ENCODE peak calls at places on chromosomes 7 and 10, in ten cellular contexts. Z is heart left ventricle, D is aorta, R is body of pancreas, B is DND-41, A is left ventricle myocardium inferior, J is lower lobe of right lung, U is IMR-90, H is spleen, I is neuronal stem cell. G is an unnamed sample.

GRCh38 chr10:119545310-119545709 is 2.8 kb upstream of the RGS10 start:
- DNase-seq in Z (no peak), D (no peak), R (no peak), B (no peak), A (no peak), J (no peak), U (no peak), H (no peak), I (no peak), G (no peak)

GRCh38 chr7:78279035-78279434 is 480.5 kb downstream of the PHTF2 start:
- DNase-seq in Z (no peak), D (no peak), R (no peak), B (no peak), A (no peak), J (no peak), U (peak; percentile 91), H (no peak), I (no peak), G (peak; percentile 73)

GRCh38 chr10:99975942-99976809 is 33.6 kb downstream of the DNMBP start:
- DNase-seq in Z (no peak), D (no peak), R (no peak), B (no peak), A (no peak), J (no peak), U (peak; percentile 72), H (no peak), I (no peak), G (peak; percentile 90)

GRCh38 chr7:77569514-77570232 is 32.6 kb downstream of the PTPN12 start:
- DNase-seq in Z (no peak), D (no peak), R (no peak), B (no peak), A (no peak), J (no peak), U (peak; percentile 44), H (no peak), I (no peak), G (no peak)

GRCh38 chr10:72173635-72174296 is 42.0 kb upstream of the ANAPC16 start:
- DNase-seq in Z (no peak), D (no peak), R (no peak), B (no peak), A (no peak), J (no peak), U (peak; percentile 13), H (no peak), I (no peak), G (peak; percentile 55)

GRCh38 chr10:16182688-16183087 is 254.1 kb upstream of the PTER start:
- DNase-seq in Z (no peak), D (no peak), R (no peak), B (no peak), A (no peak), J (no peak), U (no peak), H (no peak), I (no peak), G (peak; percentile 34)

GRCh38 chr7:97019710-97020109 is 4.9 kb downstream of the DLX5 start:
- DNase-seq in Z (no peak), D (no peak), R (no peak), B (no peak), A (no peak), J (no peak), U (no peak), H (no peak), I (peak; percentile 8), G (no peak)

GRCh38 chr10:123007558-123008378 is 827 bp downstream of the IKZF5 start:
- DNase-seq in Z (no peak), D (no peak), R (peak; percentile 48), B (peak; percentile 44), A (no peak), J (peak; percentile 50), U (peak; percentile 62), H (peak; percentile 72), I (peak; percentile 18), G (peak; percentile 84)

GRCh38 chr10:121240011-121240410 is 358.2 kb downstream of the FGFR2 start:
- DNase-seq in Z (no peak), D (no peak), R (no peak), B (no peak), A (no peak), J (peak; percentile 55), U (no peak), H (no peak), I (no peak), G (no peak)

GRCh38 chr7:149887311-149887710 is 13.5 kb downstream of the ATP6V0E2 start:
- DNase-seq in Z (no peak), D (no peak), R (no peak), B (no peak), A (no peak), J (no peak), U (no peak), H (no peak), I (no peak), G (no peak)

GRCh38 chr7:158009886-158010285 is 577.7 kb downstream of the PTPRN2 start:
- DNase-seq in Z (no peak), D (no peak), R (no peak), B (no peak), A (no peak), J (no peak), U (no peak), H (peak; percentile 54), I (no peak), G (no peak)
- H3K9me3 ChIP-seq in Z (no peaks in the 10 kb centered on the region), D (no peaks in the 10 kb centered on the region), R (no peaks in the 10 kb centered on the region), B (no peaks in the 10 kb centered on the region), A (no peaks in the 10 kb centered on the region), J (no peaks in the 10 kb centered on the region), U (peaks cover 44% of the 10 kb centered on the region), H (no peaks in the 10 kb centered on the region), I (no peaks in the 10 kb centered on the region), G (no peaks in the 10 kb centered on the region)

GRCh38 chr10:95413608-95414007 is 122.8 kb upstream of the PDLIM1 start:
- DNase-seq in Z (peak; percentile 42), D (no peak), R (no peak), B (no peak), A (no peak), J (no peak), U (no peak), H (no peak), I (no peak), G (no peak)
- H3K4me3 ChIP-seq in Z (peak overlapping the region; percentile 54), D (no peak overlapping the region), R (no peak overlapping the region), B (no peak overlapping the region), A (peak overlapping the region; percentile 69), J (no peak overlapping the region), U (no peak overlapping the region), H (no peak overlapping the region), I (no peak overlapping the region), G (peak overlapping the region; percentile 71)

DNA sequence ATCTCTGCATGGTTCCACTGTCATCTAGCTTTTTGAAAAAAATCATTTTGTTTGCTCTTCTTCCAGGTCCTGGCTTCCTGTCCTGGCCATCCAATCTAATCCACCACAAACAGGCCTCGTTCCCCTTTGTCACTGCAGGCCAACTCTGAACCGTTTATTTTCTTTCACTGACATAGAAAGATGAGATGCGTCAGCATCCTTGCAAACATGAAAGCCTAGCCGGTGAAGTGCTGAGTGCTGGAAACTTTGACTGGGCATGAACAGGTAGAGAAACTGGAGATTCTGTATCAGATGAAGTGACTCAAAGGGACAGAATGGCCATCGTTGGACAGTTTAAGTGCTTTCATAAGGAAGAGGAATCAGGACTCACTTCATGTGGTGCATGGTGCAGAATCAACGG is 1247.8 kb downstream of the TYW1 start:
- DNase-seq in Z (no peak), D (no peak), R (no peak), B (no peak), A (no peak), J (no peak), U (no peak), H (no peak), I (no peak), G (no peak)
- H3K9me3 ChIP-seq in Z (no peaks in the 10 kb centered on the region), D (no peaks in the 10 kb centered on the region), R (no peaks in the 10 kb centered on the region), B (no peaks in the 10 kb centered on the region), A (peaks cover 13% of the 10 kb centered on the region), J (no peaks in the 10 kb centered on the region), U (peaks cover 7% of the 10 kb centered on the region), H (peaks cover 25% of the 10 kb centered on the region), I (no peaks in the 10 kb centered on the region), G (peaks cover 3% of the 10 kb centered on the region)

GRCh38 chr10:11235771-11236170 is 218.1 kb downstream of the CELF2 start:
- DNase-seq in Z (no peak), D (no peak), R (no peak), B (no peak), A (no peak), J (no peak), U (no peak), H (no peak), I (no peak), G (no peak)
- H3K4me3 ChIP-seq in Z (no peak overlapping the region), D (no peak overlapping the region), R (no peak overlapping the region), B (no peak overlapping the region), A (no peak overlapping the region), J (no peak overlapping the region), U (no peak overlapping the region), H (no peak overlapping the region), I (no peak overlapping the region), G (no peak overlapping the region)

G was measured in adipocyte.